ENCODE peak calls at places on chromosomes 4 and X, in four cellular contexts. One of them, this sample, is unnamed.

GRCh38 chr4:6909113-6909969 is at the start of gene TBC1D14:
- DNase-seq in BJ: no peak
- DNase-seq in adipocyte: peak; percentile 96
- DNase-seq in AML-193: peak; percentile 60
- DNase-seq in this sample: peak; percentile 72

GRCh38 chr4:86243750-86244149 is 116.1 kb downstream of the MAPK10 start:
- DNase-seq in BJ: no peak
- DNase-seq in adipocyte: no peak
- DNase-seq in AML-193: no peak
- DNase-seq in this sample: no peak

GRCh38 chr4:140326395-140326993 is 47.0 kb upstream of the SCOC start:
- DNase-seq in adipocyte: peak; percentile 81
- DNase-seq in AML-193: peak; percentile 50
- DNase-seq in BJ: no peak
- DNase-seq in this sample: peak; percentile 8

GRCh38 chrX:6170424-6170823 is 58.2 kb downstream of the NLGN4X start:
- DNase-seq in BJ: no peak
- DNase-seq in adipocyte: no peak
- DNase-seq in AML-193: no peak
- DNase-seq in this sample: no peak

GRCh38 chrX:68989865-68990606 is 161.2 kb downstream of the EFNB1 start:
- DNase-seq in adipocyte: peak; percentile 61
- DNase-seq in AML-193: no peak
- DNase-seq in BJ: peak; percentile 23
- DNase-seq in this sample: peak; percentile 0

GRCh38 chr4:120749445-120750151 is 172.9 kb downstream of the PRDM5 start:
- DNase-seq in adipocyte: no peak
- DNase-seq in AML-193: no peak
- DNase-seq in BJ: no peak
- DNase-seq in this sample: no peak

GRCh38 chr4:73740353-73740778 is at the start of gene CXCL8:
- DNase-seq in BJ: no peak
- DNase-seq in adipocyte: peak; percentile 62
- DNase-seq in AML-193: peak; percentile 95
- DNase-seq in this sample: peak; percentile 16

GRCh38 chr4:58669783-58670182 is 1559.6 kb upstream of the IGFBP7 start:
- DNase-seq in adipocyte: no peak
- DNase-seq in AML-193: no peak
- DNase-seq in BJ: no peak
- DNase-seq in this sample: no peak

GRCh38 chr4:127709456-127709855 is 20.7 kb upstream of the SLC25A31 start:
- DNase-seq in adipocyte: no peak
- DNase-seq in BJ: no peak
- DNase-seq in AML-193: no peak
- DNase-seq in this sample: no peak

GRCh38 chr4:146342600-146343192 is 128.4 kb downstream of the REELD1 start:
- DNase-seq in AML-193: peak; percentile 60
- DNase-seq in adipocyte: peak; percentile 81
- DNase-seq in BJ: no peak
- DNase-seq in this sample: peak; percentile 15

GRCh38 chr4:182556576-182556975 is 313.4 kb downstream of the TENM3 start:
- DNase-seq in adipocyte: peak; percentile 3
- DNase-seq in BJ: no peak
- DNase-seq in AML-193: no peak
- DNase-seq in this sample: no peak

GRCh38 chr4:16294455-16294854 is 68.2 kb upstream of the TAPT1 start:
- DNase-seq in BJ: no peak
- DNase-seq in adipocyte: peak; percentile 5
- DNase-seq in AML-193: no peak
- DNase-seq in this sample: no peak

GRCh38 chr4:3369781-3370660 is 71.7 kb upstream of the HGFAC start:
- DNase-seq in adipocyte: peak; percentile 84
- DNase-seq in AML-193: peak; percentile 60
- DNase-seq in BJ: peak; percentile 85
- DNase-seq in this sample: peak; percentile 88

GRCh38 chr4:93199492-93199891 is 629.1 kb upstream of the ATOH1 start:
- DNase-seq in BJ: no peak
- DNase-seq in AML-193: no peak
- DNase-seq in adipocyte: peak; percentile 75
- DNase-seq in this sample: no peak

GRCh38 chrX:17441965-17442364 is 67.0 kb downstream of the NHS start:
- DNase-seq in BJ: peak; percentile 17
- DNase-seq in AML-193: no peak
- DNase-seq in adipocyte: peak; percentile 3
- DNase-seq in this sample: no peak

GRCh38 chr4:98626350-98626749 is 32.1 kb downstream of the TSPAN5 start:
- DNase-seq in BJ: peak; percentile 60
- DNase-seq in adipocyte: peak; percentile 82
- DNase-seq in AML-193: no peak
- DNase-seq in this sample: peak; percentile 29

GRCh38 chr4:41944089-41944488 is 8.9 kb downstream of the TMEM33 start:
- DNase-seq in AML-193: no peak
- DNase-seq in BJ: no peak
- DNase-seq in adipocyte: no peak
- DNase-seq in this sample: no peak

GRCh38 chr4:166042510-166043055 is 169.5 kb downstream of the TLL1 start:
- DNase-seq in BJ: no peak
- DNase-seq in AML-193: no peak
- DNase-seq in adipocyte: no peak
- DNase-seq in this sample: no peak

GRCh38 chrX:133838761-133839676 is 146.4 kb downstream of the GPC3 start:
- DNase-seq in AML-193: no peak
- DNase-seq in BJ: no peak
- DNase-seq in adipocyte: peak; percentile 71
- DNase-seq in this sample: no peak

GRCh38 chr4:77443941-77444340 is 161.7 kb upstream of the CXCL13 start:
- DNase-seq in BJ: peak; percentile 16
- DNase-seq in AML-193: no peak
- DNase-seq in adipocyte: peak; percentile 90
- DNase-seq in this sample: no peak

GRCh38 chrX:70360366-70360765 is 62.7 kb upstream of the GDPD2 start:
- DNase-seq in BJ: no peak
- DNase-seq in AML-193: no peak
- DNase-seq in adipocyte: no peak
- DNase-seq in this sample: no peak

GRCh38 chrX:118901991-118902390 is 72.4 kb upstream of the LONRF3 start:
- DNase-seq in AML-193: no peak
- DNase-seq in BJ: no peak
- DNase-seq in adipocyte: no peak
- DNase-seq in this sample: no peak

GRCh38 chr4:113613503-113613902 is 148.0 kb downstream of the CAMK2D start:
- DNase-seq in adipocyte: peak; percentile 52
- DNase-seq in BJ: no peak
- DNase-seq in AML-193: no peak
- DNase-seq in this sample: no peak

GRCh38 chrX:115344885-115345653 is 55.6 kb downstream of the LUZP4 start:
- DNase-seq in BJ: peak; percentile 71
- DNase-seq in AML-193: no peak
- DNase-seq in adipocyte: peak; percentile 95
- DNase-seq in this sample: peak; percentile 74

GRCh38 chr4:7985072-7985471 is 45.4 kb upstream of the AFAP1 start:
- DNase-seq in AML-193: no peak
- DNase-seq in BJ: no peak
- DNase-seq in adipocyte: no peak
- DNase-seq in this sample: no peak

GRCh38 chr4:4396628-4397440 is 9.9 kb downstream of the NSG1 start:
- DNase-seq in AML-193: no peak
- DNase-seq in BJ: no peak
- DNase-seq in adipocyte: no peak
- DNase-seq in this sample: no peak

GRCh38 chr4:47469951-47470350 is 6.4 kb upstream of the COMMD8 start:
- DNase-seq in BJ: no peak
- DNase-seq in AML-193: no peak
- DNase-seq in adipocyte: peak; percentile 41
- DNase-seq in this sample: no peak

GRCh38 chrX:29687687-29688086 is 527.7 kb upstream of the MAGEB2 start:
- DNase-seq in adipocyte: peak; percentile 42
- DNase-seq in AML-193: no peak
- DNase-seq in BJ: no peak
- DNase-seq in this sample: no peak

GRCh38 chr4:142201041-142201440 is 564.7 kb downstream of the IL15 start:
- DNase-seq in adipocyte: peak; percentile 27
- DNase-seq in BJ: no peak
- DNase-seq in AML-193: no peak
- DNase-seq in this sample: no peak